ENCODE peak calls at places on chromosome 18, in ten cellular contexts. M is heart left ventricle, K is uterus, P is left lung, I is colonic mucosa, L is hepatocyte, Y is upper lobe of right lung, X is astrocyte, Q is stomach, Z is aorta. E is an unnamed sample. For H3K4me1, the result is how much of the 10 kb centered on the place peaks cover.

GRCh38 chr18:74132201-74132600 is 15.4 kb downstream of the FBXO15 start:
- DNase-seq in M (no peak), Q (no peak), K (no peak), Z (no peak), P (no peak), Y (no peak), I (no peak), X (no peak), L (no peak), E (no peak)

GRCh38 chr18:47930086-47930843 is at the start of gene SMAD2:
- DNase-seq in Z (peak), L (peak), I (peak), K (peak), M (peak), P (peak), Q (peak), Y (peak), X (peak), E (peak)

GRCh38 chr18:25827961-25828561 is 262.4 kb downstream of the SS18 start:
- DNase-seq in I (no peak), X (peak), L (no peak), Q (no peak), Y (no peak), M (no peak), P (no peak), K (no peak), Z (no peak), E (no peak)

GRCh38 chr18:51110073-51110797 is 80.2 kb downstream of the SMAD4 start:
- DNase-seq in P (peak), M (peak), Y (peak), L (peak), X (no peak), K (peak), I (peak), Q (peak), Z (peak), E (peak)

GRCh38 chr18:36757081-36757480 is 71.7 kb downstream of the TPGS2 start:
- DNase-seq in X (peak), Y (no peak), Z (no peak), Q (no peak), L (peak), P (no peak), I (no peak), M (no peak), K (no peak), E (no peak)

GRCh38 chr18:74541703-74542555 is 7.6 kb downstream of the CNDP1 start:
- DNase-seq in L (peak), M (no peak), I (peak), P (no peak), Y (no peak), Z (no peak), Q (peak), X (no peak), K (no peak), E (no peak)

GRCh38 chr18:33838084-33838483 is 260.1 kb downstream of the ASXL3 start:
- DNase-seq in L (no peak), I (no peak), Q (no peak), P (no peak), X (no peak), Z (no peak), M (no peak), K (no peak), Y (no peak), E (no peak)

GRCh38 chr18:3546106-3546505 is 96.1 kb downstream of the TGIF1 start:
- DNase-seq in P (no peak), Y (no peak), M (no peak), I (no peak), Z (no peak), X (no peak), L (no peak), K (no peak), Q (no peak), E (no peak)

GRCh38 chr18:36337679-36338419 is 40.3 kb downstream of the FHOD3 start:
- DNase-seq in Q (no peak), L (no peak), I (no peak), K (no peak), X (no peak), Y (no peak), P (no peak), M (no peak), Z (no peak), E (no peak)

GRCh38 chr18:3246636-3247242 is 862 bp upstream of the MYL12A start:
- DNase-seq in I (peak), Q (no peak), Y (no peak), M (peak), Z (no peak), L (no peak), P (no peak), K (peak), X (no peak), E (peak)

GRCh38 chr18:13217466-13217961 is 1.0 kb upstream of the LDLRAD4 start:
- DNase-seq in Q (peak), M (peak), X (peak), I (peak), Y (peak), P (no peak), K (peak), Z (peak), L (peak), E (peak)

GRCh38 chr18:32470136-32470712 is 458 bp downstream of the GAREM1 start:
- DNase-seq in I (peak), M (peak), P (no peak), Y (peak), Z (peak), L (no peak), X (peak), K (peak), Q (peak), E (no peak)

GRCh38 chr18:36717422-36718110 is 111.2 kb downstream of the TPGS2 start:
- DNase-seq in Z (no peak), Q (no peak), Y (no peak), M (no peak), L (no peak), P (no peak), I (no peak), K (no peak), X (no peak), E (no peak)

GRCh38 chr18:13562494-13563029 is 163.8 kb downstream of the FAM210A start:
- DNase-seq in X (no peak), L (no peak), K (no peak), P (peak), I (no peak), M (no peak), Q (no peak), Z (no peak), Y (peak), E (peak)

GRCh38 chr18:6997802-6998201 is 119.8 kb downstream of the LAMA1 start:
- DNase-seq in X (no peak), P (no peak), K (no peak), I (no peak), Z (no peak), L (no peak), Q (no peak), M (no peak), Y (no peak), E (no peak)

GRCh38 chr18:48868468-48869466 is 82.0 kb downstream of the SMAD7 start:
- DNase-seq in I (no peak), L (peak), Z (peak), M (no peak), P (no peak), Q (peak), X (no peak), K (no peak), Y (no peak), E (no peak)

GRCh38 chr18:44514106-44514505 is 166.6 kb upstream of the SETBP1 start:
- DNase-seq in Z (no peak), I (no peak), X (no peak), P (no peak), Q (no peak), M (no peak), K (no peak), Y (no peak), L (no peak), E (no peak)

GRCh38 chr18:22846088-22846683 is 86.9 kb upstream of the RBBP8 start:
- DNase-seq in K (no peak), Q (no peak), Z (no peak), I (no peak), X (no peak), P (no peak), L (peak), M (no peak), Y (no peak), E (no peak)

GRCh38 chr18:75104483-75104882 is 104.5 kb downstream of the PTGR3 start:
- DNase-seq in M (no peak), Z (no peak), I (no peak), Q (no peak), Y (no peak), P (peak), L (no peak), K (no peak), X (no peak), E (no peak)

DNA sequence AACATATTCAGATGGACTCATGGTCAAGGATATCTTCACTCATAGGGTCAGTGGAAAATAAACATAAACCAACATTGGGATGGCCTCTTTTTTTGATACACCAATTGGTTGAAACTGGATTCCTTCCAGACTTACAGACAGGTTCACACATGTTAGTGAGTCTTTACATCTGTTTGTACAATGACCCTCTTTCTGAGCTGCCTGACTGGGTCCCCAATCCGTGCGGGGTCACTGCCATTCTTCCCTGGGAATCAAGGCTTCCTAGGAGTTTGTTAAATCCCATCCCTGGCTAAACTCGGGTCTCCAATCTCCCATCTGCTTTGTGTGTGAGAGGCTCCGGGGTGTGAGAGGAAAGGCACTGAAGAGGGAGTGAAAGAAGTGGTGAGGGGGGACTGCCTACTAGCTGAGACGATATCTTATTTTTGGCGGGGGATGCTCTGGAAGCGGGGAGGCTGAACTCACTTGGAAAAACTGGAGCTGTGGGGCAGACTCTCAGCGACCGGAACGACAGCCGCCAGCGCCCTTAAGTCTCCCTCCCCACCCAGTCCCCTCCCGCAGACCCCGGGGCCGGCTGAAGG is 487 bp downstream of the STARD6 start:
- DNase-seq in X (no peak), Q (no peak), Z (no peak), I (peak), K (no peak), L (no peak), P (no peak), M (no peak), Y (no peak), E (no peak)
- H3K27ac ChIP-seq in X (peak), Q (peak), Z (no peak), I (peak), K (peak), L (peak), P (peak), M (peak), Y (no peak), E (peak)

DNA sequence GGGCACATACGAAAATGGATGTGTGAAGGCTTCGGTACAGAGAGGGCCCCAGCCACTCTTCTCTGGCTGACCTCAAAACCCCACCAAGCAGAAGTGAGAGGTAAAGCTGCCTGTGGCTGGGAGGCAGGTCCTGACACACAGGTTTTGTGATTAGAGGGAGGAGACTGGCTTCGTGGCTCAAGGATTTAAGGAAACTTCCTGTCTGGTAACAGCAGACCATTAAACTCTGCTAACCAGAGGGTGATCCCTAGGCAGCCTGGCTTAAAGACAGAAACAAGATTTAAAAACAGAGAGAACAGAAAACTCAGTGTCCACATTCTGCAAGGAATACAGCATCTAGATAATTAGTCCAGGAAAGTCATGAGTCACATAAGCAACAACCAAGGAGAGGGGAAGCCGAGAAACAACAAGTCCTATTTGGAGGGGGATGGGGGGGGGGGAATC is 101.9 kb downstream of the NFATC1 start:
- DNase-seq in Z (no peak), K (no peak), Y (no peak), M (no peak), P (no peak), I (no peak), L (no peak), X (peak), Q (no peak), E (no peak)
- H3K4me3 ChIP-seq in Z (no peak), K (no peak), Y (no peak), M (no peak), P (no peak), I (no peak), L (no peak), X (no peak), Q (no peak), E (no peak)

DNA sequence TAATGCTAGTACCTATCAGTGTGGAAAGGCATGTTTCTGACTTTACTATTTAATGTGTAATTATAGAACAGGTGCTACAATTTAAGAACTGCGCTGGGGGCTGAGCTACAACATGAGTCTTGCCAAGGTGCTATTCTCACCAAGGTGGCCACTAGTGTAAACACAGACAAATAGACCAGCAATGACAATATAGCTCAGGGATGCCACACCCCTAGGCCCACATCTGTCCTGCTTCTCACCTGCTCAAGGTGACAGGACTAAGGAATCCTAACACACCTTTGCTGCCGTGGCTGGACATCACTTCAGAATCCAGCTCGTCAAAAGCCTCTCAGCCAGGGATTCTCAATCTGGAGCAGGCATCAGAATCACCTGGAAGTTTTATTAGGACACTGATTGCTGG is 17.1 kb downstream of the ATP8B1 start:
- DNase-seq in L (no peak), M (no peak), Z (no peak), Y (no peak), K (peak), I (peak), Q (no peak), P (no peak), X (no peak), E (no peak)
- H3K4me1 ChIP-seq in L (under half), M (under half), Z (under half), Y (under half), K (under half), I (under half), Q (under half), P (under half), X (half or more), E (under half)

DNA sequence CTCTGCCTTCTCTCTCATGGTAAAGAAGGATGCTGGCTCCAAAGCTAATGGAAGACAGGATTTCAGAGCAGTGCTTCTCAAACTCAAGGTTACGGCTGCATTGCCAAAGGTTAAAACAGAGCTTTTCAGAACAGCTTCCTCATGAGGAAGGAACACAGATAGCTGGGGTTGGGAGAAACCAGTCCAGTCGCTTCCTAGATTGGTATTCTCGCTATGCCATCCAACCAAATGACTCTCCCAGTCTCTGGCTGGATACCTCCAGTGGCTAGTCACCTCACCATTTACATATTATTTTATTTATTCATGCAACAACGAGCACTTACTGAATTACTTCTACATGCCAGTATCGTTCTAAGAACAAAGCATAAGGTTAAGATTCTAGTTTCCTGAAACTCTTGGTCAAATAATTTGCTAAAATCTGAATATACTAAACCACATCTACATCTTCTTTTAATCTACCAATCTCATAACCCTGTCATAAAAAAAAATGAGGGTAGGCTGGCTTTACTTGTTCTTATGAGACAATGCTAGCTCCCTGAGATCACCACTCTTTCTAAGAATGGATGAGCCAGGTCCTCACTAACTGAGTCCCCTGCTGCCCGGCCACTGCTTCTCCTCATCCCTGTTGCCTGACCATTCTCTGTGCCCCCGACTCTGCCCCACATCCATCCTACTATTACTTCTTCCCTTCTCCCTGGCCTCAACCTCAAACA is 20.4 kb downstream of the KDSR start:
- DNase-seq in M (no peak), X (peak), K (no peak), Z (no peak), L (no peak), I (no peak), Q (no peak), P (no peak), Y (no peak), E (no peak)
- H3K27ac ChIP-seq in M (peak), X (peak), K (peak), Z (peak), L (peak), I (no peak), Q (no peak), P (no peak), Y (no peak), E (no peak)

DNA sequence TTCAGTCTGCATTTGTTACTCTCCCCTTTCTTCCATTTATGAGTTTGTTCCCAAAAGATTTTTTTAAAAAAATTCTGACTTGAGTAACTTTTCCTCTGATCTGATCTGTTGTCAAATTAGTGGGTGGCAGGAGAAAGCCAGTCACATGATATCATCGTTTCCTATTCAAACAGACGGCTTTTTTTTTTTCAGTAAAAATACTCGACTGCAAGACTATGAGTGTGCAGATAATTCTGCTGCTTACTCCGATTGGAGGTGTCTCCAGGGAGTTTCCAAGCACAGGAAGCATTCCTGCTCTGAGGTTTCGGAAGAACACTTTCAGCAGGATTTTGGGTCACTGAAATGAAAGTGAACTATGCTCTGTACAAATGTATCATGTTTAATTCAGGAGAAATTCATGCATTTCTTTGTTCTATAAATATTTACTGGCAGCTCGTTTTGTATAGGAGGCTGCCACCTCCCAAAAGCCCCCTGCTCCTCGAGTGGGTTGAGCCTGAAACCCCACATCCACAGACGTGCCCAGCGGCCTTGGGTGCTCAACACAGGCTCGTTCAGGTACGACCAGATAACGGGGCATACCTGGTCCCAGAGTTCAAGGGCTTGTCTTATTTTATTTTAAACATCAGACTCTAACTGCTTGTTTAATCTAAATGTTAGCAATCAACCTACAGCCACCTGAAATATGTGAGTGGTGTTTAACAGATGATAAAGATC is 126.9 kb upstream of the ZNF516 start:
- DNase-seq in Y (no peak), Z (no peak), P (no peak), Q (no peak), X (peak), K (no peak), I (no peak), M (no peak), L (peak), E (no peak)
- H3K4me3 ChIP-seq in Y (peak), Z (no peak), P (no peak), Q (peak), X (peak), K (no peak), I (no peak), M (peak), L (peak), E (no peak)

DNA sequence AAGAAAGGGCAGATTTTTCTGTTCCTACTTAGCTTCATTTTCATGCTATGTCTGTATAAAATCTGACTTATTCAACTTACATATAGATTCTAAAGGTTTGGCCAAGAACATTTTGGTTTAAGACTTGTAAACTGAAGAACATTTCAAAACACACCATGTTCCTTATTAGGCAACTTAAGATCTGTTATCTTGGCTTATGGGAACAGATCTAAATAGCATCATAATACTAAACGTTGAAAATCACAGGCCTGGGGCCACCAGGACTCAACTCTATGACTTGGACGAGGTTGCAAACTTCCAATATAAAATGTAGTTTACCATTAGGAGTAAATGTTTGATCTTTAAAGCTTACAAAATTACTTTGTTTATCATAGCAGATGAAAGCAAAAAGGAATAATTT is 8.5 kb downstream of the TCF4 start:
- DNase-seq in P (no peak), Z (no peak), Q (no peak), X (no peak), L (no peak), M (no peak), K (no peak), I (no peak), Y (no peak), E (no peak)
- H3K4me1 ChIP-seq in P (under half), Z (under half), Q (under half), X (under half), L (under half), M (under half), K (under half), I (under half), Y (under half), E (under half)

DNA sequence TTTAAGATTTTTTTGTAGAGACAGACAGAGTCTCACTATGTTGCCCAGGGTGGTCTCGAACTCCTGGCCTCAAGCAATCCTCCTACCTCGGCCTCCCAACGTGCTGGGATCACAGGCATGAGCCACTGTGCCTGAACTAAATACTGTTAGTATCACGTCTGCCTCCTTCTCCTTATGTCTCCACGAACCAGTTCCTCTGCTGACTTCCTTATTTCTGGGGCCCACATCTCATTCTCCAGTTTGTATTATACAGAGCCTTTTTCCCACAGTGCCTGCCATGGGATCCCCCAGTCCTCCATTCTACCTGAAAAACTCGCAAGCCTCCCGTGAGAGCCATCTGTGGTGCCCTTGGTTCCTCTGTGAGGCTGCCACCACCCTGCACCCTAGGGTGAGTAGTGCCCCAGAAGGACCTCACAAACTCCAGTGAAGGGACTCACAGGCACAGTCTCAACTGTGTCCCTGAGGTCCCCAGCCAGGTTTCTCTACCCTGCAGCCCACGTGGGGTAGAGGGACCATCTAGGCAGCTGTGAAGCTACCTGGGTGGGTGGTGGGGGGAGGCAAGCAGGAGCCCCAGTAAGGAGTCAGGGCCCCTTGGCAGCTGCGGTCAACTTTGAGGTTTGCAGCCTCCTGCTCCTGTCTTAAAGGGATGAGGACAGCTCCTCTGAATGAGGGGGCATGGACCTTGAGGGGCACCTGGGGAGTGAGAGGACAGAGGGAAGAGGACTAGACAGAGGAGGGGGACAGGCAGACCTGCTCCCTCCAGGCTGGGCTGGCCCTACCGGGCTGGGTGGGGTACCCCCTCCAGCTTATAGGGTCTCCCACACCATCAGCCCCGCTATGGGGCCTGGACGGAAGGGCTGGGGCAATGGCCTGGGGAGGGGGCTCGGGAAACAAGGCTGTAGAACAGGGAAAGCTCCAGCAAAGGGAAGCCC is 1.1 kb downstream of the PSTPIP2 start:
- DNase-seq in L (no peak), M (no peak), K (no peak), P (no peak), Y (no peak), Q (no peak), Z (no peak), I (no peak), X (no peak), E (no peak)
- H3K27ac ChIP-seq in L (no peak), M (no peak), K (peak), P (peak), Y (no peak), Q (no peak), Z (no peak), I (no peak), X (no peak), E (peak)